ENCODE peak calls at places on chromosome 1, in ten cellular contexts. U is left ventricle myocardium inferior, H is BE2C, P is AG09309, B is HepG2, N is fibroblast of the aortic adventitia, T is HFF-Myc, X is upper lobe of right lung, A is body of pancreas, Q is fibroblast of lung. R is an unnamed sample.

GRCh38 chr1:207866471-207867135 is 44.3 kb downstream of the CD34 start:
- DNase-seq in U (peak), P (no peak), A (peak), H (no peak), Q (no peak), T (no peak), X (no peak), B (no peak), N (peak), R (no peak)

GRCh38 chr1:171222961-171223360 is 25.3 kb upstream of the FMO1 start:
- DNase-seq in A (no peak), H (no peak), B (no peak), Q (peak), N (peak), U (peak), X (no peak), P (no peak), T (no peak), R (peak)

GRCh38 chr1:185996211-185996610 is 262.0 kb downstream of the HMCN1 start:
- DNase-seq in U (peak), X (no peak), T (no peak), H (no peak), P (no peak), B (no peak), N (peak), Q (peak), A (peak), R (peak)

GRCh38 chr1:222043444-222044292 is 301.8 kb upstream of the DUSP10 start:
- DNase-seq in U (no peak), A (no peak), X (no peak), B (no peak), H (peak), T (peak), N (peak), P (peak), Q (peak), R (peak)

GRCh38 chr1:111476761-111477309 is 3.1 kb downstream of the C1orf162 start:
- DNase-seq in A (no peak), Q (no peak), H (no peak), T (no peak), B (no peak), X (no peak), U (no peak), P (no peak), N (no peak), R (no peak)

GRCh38 chr1:212045981-212046380 is 10.4 kb downstream of the DTL start:
- DNase-seq in U (no peak), T (no peak), A (no peak), H (no peak), Q (peak), N (no peak), B (no peak), P (no peak), X (no peak), R (no peak)

GRCh38 chr1:248825573-248825908 is 174 bp downstream of the SH3BP5L start:
- DNase-seq in U (no peak), Q (no peak), X (no peak), B (no peak), A (no peak), N (no peak), H (no peak), P (no peak), T (no peak), R (no peak)

GRCh38 chr1:88111806-88112205 is 572.3 kb upstream of the PKN2 start:
- DNase-seq in Q (no peak), P (no peak), B (peak), T (no peak), A (no peak), U (no peak), X (no peak), N (no peak), H (no peak), R (no peak)

GRCh38 chr1:163056832-163057231 is 12.3 kb upstream of the RGS4 start:
- DNase-seq in A (no peak), B (no peak), H (no peak), P (no peak), Q (peak), T (no peak), U (no peak), X (no peak), N (peak), R (peak)

GRCh38 chr1:219459321-219460105 is 153.4 kb downstream of the ZC3H11B start:
- DNase-seq in N (peak), H (no peak), Q (no peak), X (no peak), T (no peak), U (no peak), P (no peak), A (no peak), B (no peak), R (no peak)

GRCh38 chr1:23810818-23811420 is 10.4 kb upstream of the GALE start:
- DNase-seq in X (no peak), T (no peak), U (no peak), Q (no peak), N (peak), P (no peak), H (no peak), B (no peak), A (peak), R (no peak)

GRCh38 chr1:114352797-114353196 is 158.2 kb downstream of the TRIM33 start:
- DNase-seq in Q (no peak), U (no peak), P (no peak), A (no peak), H (peak), X (no peak), T (no peak), N (peak), B (no peak), R (no peak)

GRCh38 chr1:68459091-68459490 is 9.3 kb upstream of the RPE65 start:
- DNase-seq in A (no peak), B (no peak), H (no peak), P (no peak), N (no peak), X (no peak), Q (no peak), U (no peak), T (no peak), R (no peak)

GRCh38 chr1:32221980-32222751 is at the start of the genes EIF3I and TMEM234:
- DNase-seq in H (peak), N (peak), U (peak), B (peak), P (no peak), X (peak), T (peak), A (peak), Q (peak), R (peak)

GRCh38 chr1:41533731-41534080 is 49.2 kb upstream of the EDN2 start:
- DNase-seq in N (no peak), X (peak), A (no peak), T (no peak), P (no peak), U (no peak), B (no peak), Q (no peak), H (no peak), R (no peak)

GRCh38 chr1:230867119-230867902 is 1.0 kb downstream of the C1orf198 start:
- DNase-seq in U (no peak), P (no peak), H (no peak), X (no peak), N (peak), T (no peak), Q (no peak), A (no peak), B (no peak), R (no peak)

GRCh38 chr1:93427656-93428055 is 20.3 kb upstream of the FNBP1L start:
- DNase-seq in Q (no peak), B (no peak), P (no peak), U (peak), T (no peak), X (no peak), N (no peak), H (no peak), A (no peak), R (no peak)

GRCh38 chr1:153984125-153984899 is 1.8 kb downstream of the RAB13 start:
- DNase-seq in X (no peak), B (no peak), Q (no peak), N (no peak), T (no peak), U (no peak), A (no peak), P (no peak), H (no peak), R (no peak)

GRCh38 chr1:179015396-179015795 is 10.3 kb upstream of the FAM20B start:
- DNase-seq in U (no peak), B (no peak), T (no peak), Q (no peak), N (no peak), P (no peak), A (no peak), X (no peak), H (no peak), R (no peak)

GRCh38 chr1:82000221-82000620 is 199.5 kb downstream of the ADGRL2 start:
- DNase-seq in B (no peak), U (no peak), P (no peak), X (no peak), N (no peak), A (no peak), T (no peak), H (no peak), Q (no peak), R (no peak)

GRCh38 chr1:90716243-90716551 is 905 bp downstream of the BARHL2 start:
- DNase-seq in Q (no peak), X (no peak), A (no peak), P (no peak), B (no peak), H (no peak), N (no peak), U (no peak), T (no peak), R (no peak)

GRCh38 chr1:90713741-90714509 is 3.2 kb downstream of the BARHL2 start:
- DNase-seq in U (no peak), N (no peak), A (no peak), Q (no peak), B (no peak), T (no peak), X (no peak), H (no peak), P (no peak), R (no peak)

GRCh38 chr1:90716552-90717355 is at the start of gene BARHL2:
- DNase-seq in T (no peak), H (no peak), B (no peak), P (no peak), X (no peak), Q (no peak), U (no peak), A (no peak), N (no peak), R (no peak)

GRCh38 chr1:90714521-90714951 is 2.6 kb downstream of the BARHL2 start:
- DNase-seq in H (no peak), U (no peak), A (no peak), Q (no peak), N (no peak), T (no peak), P (no peak), X (no peak), B (no peak), R (no peak)

DNA sequence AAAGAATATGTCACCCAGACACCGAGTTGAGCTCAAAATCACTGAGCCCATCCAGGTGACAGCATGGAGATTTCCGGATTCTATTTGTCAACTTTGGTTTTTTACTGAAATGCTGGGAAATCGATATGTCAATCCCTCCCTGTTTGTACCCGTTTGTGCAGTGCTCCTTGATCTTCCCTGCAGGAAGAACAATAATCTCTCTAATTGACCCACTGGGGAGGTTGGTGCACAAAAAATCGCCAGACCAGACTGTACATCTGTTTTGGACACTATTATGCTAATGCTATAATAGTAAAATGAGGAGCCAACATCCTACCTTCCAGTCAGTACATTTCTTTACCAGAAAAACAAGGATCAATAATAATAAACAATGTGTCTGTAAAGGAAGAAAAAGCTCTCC is 1.8 kb downstream of the BARHL2 start:
- DNase-seq in U (no peak), Q (no peak), B (no peak), P (no peak), X (no peak), N (no peak), A (no peak), T (no peak), H (no peak), R (no peak)
- H3K4me3 ChIP-seq in U (no peak), Q (no peak), B (no peak), P (no peak), X (no peak), N (no peak), A (no peak), T (no peak), H (no peak), R (no peak)

GRCh38 chr1:19066874-19067186 is 110.4 kb upstream of the IFFO2 start:
- DNase-seq in B (no peak), U (no peak), Q (no peak), T (no peak), H (no peak), X (no peak), P (no peak), A (no peak), N (no peak), R (no peak)

GRCh38 chr1:19066248-19066873 is 109.9 kb upstream of the IFFO2 start:
- DNase-seq in B (no peak), U (no peak), T (no peak), Q (peak), H (no peak), N (peak), X (no peak), P (no peak), A (peak), R (no peak)

GRCh38 chr1:19067187-19067911 is 110.9 kb upstream of the IFFO2 start:
- DNase-seq in P (no peak), Q (no peak), T (no peak), U (no peak), B (peak), X (no peak), N (peak), A (peak), H (no peak), R (peak)

GRCh38 chr1:19068639-19069276 is 112.3 kb upstream of the IFFO2 start:
- DNase-seq in B (no peak), Q (no peak), T (no peak), H (no peak), A (no peak), P (no peak), X (no peak), N (peak), U (no peak), R (no peak)

GRCh38 chr1:19067912-19068638 is 111.6 kb upstream of the IFFO2 start:
- DNase-seq in N (no peak), H (no peak), X (no peak), T (no peak), A (no peak), Q (no peak), U (no peak), P (no peak), B (no peak), R (no peak)
- H3K4me3 ChIP-seq in N (no peak), H (no peak), X (no peak), T (no peak), A (no peak), Q (no peak), U (no peak), P (no peak), B (no peak), R (no peak)

GRCh38 chr1:109821221-109821669 is 57.5 kb upstream of the EPS8L3 start:
- DNase-seq in H (no peak), B (no peak), A (no peak), N (peak), U (no peak), T (peak), X (peak), P (peak), Q (peak), R (peak)
- H3K4me3 ChIP-seq in H (no peak), B (no peak), A (no peak), N (no peak), U (no peak), T (no peak), X (no peak), P (no peak), Q (no peak), R (no peak)

GRCh38 chr1:9201421-9202239 is 32.9 kb upstream of the H6PD start:
- DNase-seq in H (no peak), T (no peak), B (no peak), N (peak), U (no peak), A (no peak), Q (peak), X (no peak), P (no peak), R (peak)
- H3K4me3 ChIP-seq in H (no peak), T (peak), B (no peak), N (peak), U (peak), A (no peak), Q (peak), X (peak), P (peak), R (peak)

GRCh38 chr1:10779201-10779600 is 17.2 kb downstream of the CASZ1 start:
- DNase-seq in Q (peak), N (no peak), H (no peak), A (peak), U (no peak), P (no peak), X (peak), T (no peak), B (no peak), R (no peak)
- H3K4me3 ChIP-seq in Q (no peak), N (no peak), H (no peak), A (no peak), U (no peak), P (no peak), X (no peak), T (no peak), B (no peak), R (no peak)

GRCh38 chr1:6783221-6783620 is 2.0 kb upstream of the CAMTA1 start:
- DNase-seq in T (no peak), B (no peak), A (no peak), U (no peak), P (no peak), Q (no peak), X (no peak), H (no peak), N (no peak), R (no peak)
- H3K4me3 ChIP-seq in T (peak), B (peak), A (no peak), U (peak), P (no peak), Q (no peak), X (no peak), H (no peak), N (peak), R (no peak)

DNA sequence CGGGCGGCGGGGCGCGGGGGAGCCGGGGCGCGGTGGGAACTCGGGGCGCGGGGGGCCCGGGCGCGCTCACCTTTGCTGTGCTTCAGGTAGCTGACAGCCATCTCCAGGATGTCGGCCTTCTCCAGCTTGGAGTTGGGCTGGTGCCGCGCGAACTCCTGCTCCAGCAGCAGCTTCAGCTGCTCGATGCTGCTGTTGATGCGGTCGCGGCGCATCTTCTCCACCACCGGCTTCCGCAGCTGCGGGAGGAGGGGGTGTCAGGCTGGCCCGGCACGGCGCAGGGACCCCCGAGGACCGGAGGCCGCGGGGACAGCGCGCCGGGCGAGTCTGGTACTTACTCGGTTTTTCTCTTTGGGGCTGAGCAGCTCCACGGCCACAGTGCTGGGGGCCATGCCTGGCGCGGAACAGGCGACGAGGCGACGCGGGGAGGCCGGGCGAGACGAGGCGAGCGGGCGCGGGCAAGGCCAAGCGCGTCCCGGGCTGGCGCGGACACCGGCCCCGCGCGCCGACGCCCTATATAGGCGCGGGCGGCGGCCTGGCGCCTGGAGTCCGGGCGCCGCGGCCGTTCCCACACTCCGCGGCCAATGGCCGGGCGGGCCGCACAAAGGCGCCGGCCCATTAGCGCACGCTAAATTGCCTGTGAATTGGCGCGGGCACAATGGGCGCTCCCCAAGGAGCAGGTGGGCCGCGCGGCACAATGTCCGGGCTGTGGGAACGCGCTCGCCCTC is at the start of gene HES5:
- DNase-seq in X (no peak), H (no peak), U (peak), B (no peak), P (no peak), N (no peak), T (no peak), Q (no peak), A (no peak), R (no peak)
- H3K4me3 ChIP-seq in X (peak), H (no peak), U (peak), B (peak), P (no peak), N (no peak), T (no peak), Q (no peak), A (no peak), R (no peak)

DNA sequence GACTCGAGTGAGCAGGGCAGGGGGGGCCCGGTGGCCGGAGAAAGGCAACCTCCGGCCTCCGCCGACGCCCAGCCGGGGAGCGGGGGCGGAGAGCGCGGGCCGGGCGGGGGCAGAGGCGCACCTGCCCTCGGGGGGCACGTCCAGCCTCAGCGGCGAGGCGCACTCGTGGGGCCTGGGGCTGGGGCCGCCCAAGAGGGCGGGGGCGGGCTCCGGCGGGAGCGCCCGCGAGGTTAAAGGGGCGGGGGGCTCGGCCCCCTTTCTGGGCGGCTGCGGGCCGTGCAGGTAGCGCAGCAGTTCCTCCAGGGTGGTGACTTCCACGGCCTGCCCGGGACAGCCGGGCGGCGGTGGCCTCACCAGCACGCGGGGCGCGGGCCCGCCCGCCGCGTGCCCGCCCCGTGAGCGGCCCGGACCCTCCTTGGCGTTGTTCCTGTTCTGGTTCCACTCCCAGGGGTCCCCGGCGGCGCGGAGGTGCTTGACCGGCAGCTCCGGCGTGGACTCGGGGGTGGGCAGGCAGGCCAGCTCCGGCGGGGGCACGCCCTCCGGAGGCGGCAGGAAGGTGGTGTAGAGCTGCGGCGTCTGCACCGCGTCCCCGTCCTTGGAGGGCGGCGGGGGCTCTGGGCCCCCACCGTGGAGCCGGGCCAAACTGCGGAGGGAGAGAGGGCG is 13.6 kb downstream of the SEMA6C start:
- DNase-seq in T (no peak), U (no peak), X (no peak), H (no peak), Q (no peak), P (no peak), A (no peak), B (no peak), N (no peak), R (no peak)
- H3K4me3 ChIP-seq in T (no peak), U (peak), X (no peak), H (no peak), Q (no peak), P (no peak), A (no peak), B (no peak), N (no peak), R (no peak)

R was measured in astrocyte of the cerebellum.